ENCODE peak calls at places on chromosomes 3 and 15, in six cellular contexts. M is endothelial cell of umbilical vein, P is GM23338, F is GM12878, H is transverse colon, J is upper lobe of left lung. N is an unnamed sample. For H3K4me1, the result is how much of the 10 kb centered on the place peaks cover.

GRCh38 chr3:135023985-135024658 is 229.1 kb downstream of the EPHB1 start:
- DNase-seq in H (no peak), P (no peak), M (no peak), J (no peak), F (peak), N (no peak)

GRCh38 chr3:190038050-190038631 is 82.6 kb downstream of the P3H2 start:
- DNase-seq in F (no peak), P (no peak), H (peak), J (peak), M (peak), N (no peak)

GRCh38 chr3:38150780-38151528 is 12.5 kb downstream of the MYD88 start:
- DNase-seq in M (no peak), J (no peak), F (no peak), P (peak), H (no peak), N (no peak)

GRCh38 chr15:66921319-66921718 is 144.1 kb upstream of the SMAD3 start:
- DNase-seq in P (no peak), M (peak), H (peak), J (no peak), F (no peak), N (no peak)

GRCh38 chr3:161371441-161372320 is at the start of gene SPTSSB:
- DNase-seq in P (peak), J (peak), F (no peak), H (peak), M (peak), N (no peak)

GRCh38 chr3:130700541-130700940 is 46.1 kb downstream of the PIK3R4 start:
- DNase-seq in P (no peak), H (no peak), F (no peak), M (peak), J (no peak), N (no peak)

GRCh38 chr15:66716668-66717025 is 14.6 kb downstream of the SMAD6 start:
- DNase-seq in J (no peak), P (no peak), F (no peak), M (no peak), H (no peak), N (no peak)

GRCh38 chr3:123571264-123571972 is 13.4 kb downstream of the HACD2 start:
- DNase-seq in P (peak), F (no peak), M (no peak), H (no peak), J (no peak), N (no peak)

GRCh38 chr3:160134454-160134853 is 90.8 kb upstream of the C3orf80 start:
- DNase-seq in J (no peak), H (no peak), M (no peak), F (no peak), P (peak), N (no peak)

GRCh38 chr15:80480909-80481308 is 76.7 kb downstream of the ARNT2 start:
- DNase-seq in H (peak), M (no peak), P (peak), J (no peak), F (no peak), N (no peak)

GRCh38 chr3:112327371-112327951 is 5.5 kb upstream of the CD200 start:
- DNase-seq in J (peak), P (peak), F (peak), M (peak), H (no peak), N (no peak)

GRCh38 chr3:127035672-127036071 is 52.8 kb downstream of the PLXNA1 start:
- DNase-seq in H (peak), J (peak), P (no peak), F (no peak), M (no peak), N (no peak)

GRCh38 chr3:47370887-47371697 is 9.7 kb upstream of the PTPN23 start:
- DNase-seq in J (peak), H (peak), M (no peak), F (no peak), P (peak), N (no peak)

GRCh38 chr15:67186226-67186649 is 68.2 kb downstream of the AAGAB start:
- DNase-seq in M (no peak), F (no peak), P (no peak), J (peak), H (no peak), N (no peak)

GRCh38 chr3:182521339-182521738 is 272.0 kb upstream of the ATP11B start:
- DNase-seq in M (no peak), J (no peak), P (no peak), F (no peak), H (no peak), N (no peak)

GRCh38 chr15:93171476-93171875 is 82.5 kb upstream of the RGMA start:
- DNase-seq in H (no peak), M (no peak), P (no peak), J (no peak), F (no peak), N (no peak)

GRCh38 chr15:63523306-63523990 is 19.1 kb downstream of the USP3 start:
- DNase-seq in P (no peak), M (peak), H (no peak), F (no peak), J (no peak), N (no peak)

GRCh38 chr3:156332304-156332703 is 211.9 kb downstream of the KCNAB1 start:
- DNase-seq in J (no peak), M (no peak), H (no peak), P (no peak), F (no peak), N (no peak)

GRCh38 chr3:14203521-14204079 is 25.0 kb downstream of the LSM3 start:
- DNase-seq in M (peak), J (peak), H (peak), F (no peak), P (peak), N (no peak)

GRCh38 chr3:29285356-29286070 is 4.6 kb downstream of the RBMS3 start:
- DNase-seq in J (no peak), F (no peak), H (no peak), M (peak), P (no peak), N (no peak)

GRCh38 chr3:3802021-3802420 is 2.8 kb downstream of the LRRN1 start:
- DNase-seq in P (no peak), M (no peak), H (no peak), J (no peak), F (no peak), N (no peak)

GRCh38 chr15:71940004-71940588 is 129.7 kb downstream of the NR2E3 start:
- DNase-seq in P (no peak), M (no peak), F (peak), H (no peak), J (no peak), N (no peak)

GRCh38 chr3:14344351-14344750 is 58.1 kb upstream of the SLC6A6 start:
- DNase-seq in P (peak), M (no peak), F (no peak), H (no peak), J (no peak), N (no peak)

GRCh38 chr3:159859424-159859823 is 129.2 kb upstream of the IL12A start:
- DNase-seq in F (no peak), P (no peak), J (no peak), M (no peak), H (no peak), N (no peak)

GRCh38 chr15:70096975-70097336 is 761 bp downstream of the TLE3 start:
- DNase-seq in P (no peak), J (no peak), M (no peak), H (no peak), F (no peak), N (no peak)

GRCh38 chr3:129278970-129279906 is 568 bp downstream of the HMCES start:
- DNase-seq in M (peak), P (peak), J (peak), H (peak), F (no peak), N (no peak)

GRCh38 chr15:80403712-80404056 is 498 bp upstream of the ARNT2 start:
- DNase-seq in F (no peak), J (no peak), M (no peak), P (peak), H (no peak), N (no peak)

GRCh38 chr3:121817753-121818152 is 17.1 kb downstream of the IQCB1 start:
- DNase-seq in J (no peak), H (no peak), M (no peak), F (no peak), P (no peak), N (no peak)

GRCh38 chr3:104825116-104825515 is 541.6 kb upstream of the ALCAM start:
- DNase-seq in F (no peak), J (no peak), M (no peak), P (peak), H (no peak), N (no peak)

GRCh38 chr3:126721246-126721645 is 17.2 kb downstream of the CHCHD6 start:
- DNase-seq in F (no peak), M (no peak), P (no peak), J (no peak), H (no peak), N (no peak)

GRCh38 chr3:112005091-112005672 is 6.5 kb downstream of the TAGLN3 start:
- DNase-seq in J (no peak), H (no peak), P (no peak), F (no peak), M (no peak), N (no peak)

GRCh38 chr3:71150293-71150954 is 433.1 kb downstream of the FOXP1 start:
- DNase-seq in H (no peak), M (no peak), P (no peak), F (no peak), J (no peak), N (no peak)

GRCh38 chr3:193243571-193243970 is 2.5 kb downstream of the PLAAT1 start:
- DNase-seq in P (no peak), F (no peak), H (no peak), M (no peak), J (no peak), N (no peak)

GRCh38 chr3:102038477-102039142 is 189.3 kb downstream of the NFKBIZ start:
- DNase-seq in M (no peak), J (no peak), P (no peak), F (peak), H (no peak), N (no peak)

GRCh38 chr3:147380271-147380995 is 25.9 kb downstream of the ZIC4 start:
- DNase-seq in P (peak), H (no peak), M (no peak), F (no peak), J (no peak), N (no peak)

GRCh38 chr3:197522881-197523342 is 32.9 kb downstream of the BDH1 start:
- DNase-seq in H (no peak), J (no peak), P (no peak), M (no peak), F (no peak), N (no peak)

GRCh38 chr3:45509768-45510129 is 84.8 kb upstream of the LIMD1 start:
- DNase-seq in F (no peak), H (no peak), P (peak), M (no peak), J (no peak), N (no peak)

DNA sequence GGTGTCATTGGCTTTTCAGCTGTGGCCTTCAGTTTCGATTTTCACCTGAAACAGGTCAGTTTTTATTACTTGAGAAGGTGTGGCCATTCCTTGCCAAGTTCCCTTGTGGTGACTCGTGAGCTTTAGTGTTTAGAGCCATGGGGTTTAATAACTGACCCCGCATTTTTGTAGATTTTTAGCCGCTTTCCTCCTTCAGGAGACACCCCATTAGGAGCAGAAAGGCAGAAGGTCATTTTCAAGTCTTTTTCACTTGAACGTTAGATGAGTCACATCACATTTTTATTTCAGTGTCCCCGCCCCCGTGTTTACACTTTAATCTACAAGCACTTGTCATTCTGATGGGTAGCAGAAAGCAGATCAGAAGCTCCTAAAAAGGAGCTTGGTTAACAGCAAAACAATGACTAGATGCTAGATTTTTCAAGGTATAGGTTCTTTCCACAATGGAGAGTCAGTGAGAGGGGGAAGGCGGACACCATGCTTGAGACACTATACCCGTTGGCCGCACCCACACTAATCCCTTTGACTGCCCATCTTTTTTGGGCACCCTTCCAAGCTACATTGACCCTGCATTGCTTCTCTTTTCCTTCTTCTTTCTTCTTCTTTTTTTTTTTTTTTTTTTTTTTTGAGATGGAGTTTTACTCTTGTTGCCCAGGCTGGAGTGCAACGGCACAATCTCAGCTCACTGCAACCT is 132.7 kb downstream of the GHSR start:
- DNase-seq in P (no peak), H (peak), F (no peak), M (peak), J (no peak), N (no peak)
- H3K4me1 ChIP-seq in P (under half), H (under half), F (under half), M (under half), J (under half), N (half or more)

GRCh38 chr3:195900426-195901355 is 7.7 kb downstream of the TNK2 start:
- DNase-seq in P (no peak), F (no peak), J (peak), M (no peak), H (peak), N (no peak)
- TF ChIP-seq POLR2AphosphoS5 in P (no peak), F (no peak), J (peak), M (no peak), H (no peak), N (no peak)

DNA sequence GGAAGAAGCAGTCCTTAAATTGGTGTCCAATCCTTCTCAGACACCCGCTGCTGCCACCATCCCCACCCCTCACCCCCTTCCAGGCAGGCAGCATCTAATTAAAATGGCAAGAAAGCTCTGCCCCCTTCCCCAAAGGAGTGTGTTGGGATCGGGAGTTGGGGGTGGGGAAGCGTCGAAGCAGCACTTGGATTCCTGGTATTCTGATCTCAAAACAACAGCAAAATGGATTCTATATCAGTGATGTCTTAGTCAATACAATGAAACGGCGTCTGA is 1.4 kb downstream of the TNIK start:
- DNase-seq in F (no peak), H (no peak), M (no peak), P (peak), J (no peak), N (no peak)
- H3K4me1 ChIP-seq in F (under half), H (under half), M (under half), P (half or more), J (half or more), N (under half)

GRCh38 chr3:139328356-139328755 is 15.5 kb upstream of the MRPS22 start:
- DNase-seq in M (no peak), P (no peak), J (no peak), F (no peak), H (no peak), N (no peak)
- TF ChIP-seq POLR2AphosphoS5 in M (no peak), P (no peak), J (no peak), F (no peak), H (no peak), N (no peak)

GRCh38 chr3:178159691-178160090 is 376.5 kb upstream of the KCNMB2 start:
- DNase-seq in F (no peak), J (no peak), M (peak), H (no peak), P (peak), N (no peak)
- H3K4me1 ChIP-seq in F (under half), J (under half), M (under half), H (under half), P (under half), N (under half)

DNA sequence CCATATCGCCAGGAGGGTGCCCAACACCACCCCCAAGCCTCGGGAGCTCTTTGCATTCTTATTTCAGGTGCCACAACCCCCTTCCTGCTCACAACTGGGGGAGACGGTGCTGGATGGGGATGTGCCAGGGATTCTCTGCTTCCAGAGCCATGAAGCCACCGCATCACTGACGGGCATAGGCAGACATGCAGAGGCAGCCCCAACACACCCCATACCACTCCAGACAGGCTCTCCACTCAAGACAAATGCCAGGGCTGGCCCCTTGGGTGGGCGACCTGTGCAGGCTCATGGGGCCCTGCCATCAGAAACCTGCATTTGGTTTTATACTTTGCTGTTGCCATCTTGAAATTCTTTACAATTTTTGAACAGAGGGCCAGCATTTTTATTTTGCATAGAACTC is 27.0 kb upstream of the TRPM1 start:
- DNase-seq in P (no peak), F (no peak), H (no peak), J (no peak), M (no peak), N (peak)
- TF ChIP-seq POLR2AphosphoS5 in P (no peak), F (no peak), H (no peak), J (no peak), M (no peak), N (no peak)

DNA sequence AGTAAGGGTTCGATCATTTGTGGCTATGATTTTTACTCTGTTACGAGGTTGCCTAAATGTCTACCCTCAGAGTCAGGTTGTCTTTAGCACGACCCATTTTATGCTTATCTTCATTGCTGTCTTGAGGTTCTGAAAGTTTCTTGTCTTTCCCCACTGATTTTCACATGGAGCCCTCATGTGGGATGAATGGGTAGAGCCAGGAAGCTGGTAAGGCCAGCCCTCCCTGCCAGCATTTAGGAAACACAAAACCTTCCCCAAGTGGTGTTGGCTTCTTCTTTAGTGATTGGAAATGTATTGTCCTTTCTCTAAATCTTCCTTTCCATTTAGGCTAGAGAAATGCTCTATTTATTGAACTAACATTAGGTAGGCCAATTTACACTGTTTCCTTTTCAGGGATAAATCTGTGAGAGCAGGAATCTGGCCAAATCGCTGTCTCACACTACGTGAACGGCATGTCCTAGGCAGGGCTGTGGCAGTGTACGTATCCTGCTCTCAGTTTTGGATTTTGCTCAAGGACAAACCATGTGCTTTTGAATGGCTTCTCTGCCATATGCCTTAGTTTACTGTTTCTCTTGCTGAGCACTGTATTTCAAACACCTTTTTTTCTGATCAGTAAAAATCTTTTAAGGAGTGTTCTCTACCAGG is 43.7 kb downstream of the MYZAP start:
- DNase-seq in H (peak), F (no peak), J (no peak), M (peak), P (peak), N (no peak)
- H3K4me1 ChIP-seq in H (under half), F (under half), J (under half), M (under half), P (under half), N (under half)

GRCh38 chr3:107951111-107951510 is 139.7 kb downstream of the CD47 start:
- DNase-seq in P (no peak), F (no peak), H (no peak), J (no peak), M (no peak), N (no peak)
- TF ChIP-seq POLR2AphosphoS5 in P (no peak), F (no peak), H (no peak), J (no peak), M (no peak), N (no peak)